ENCODE peak calls at places on chromosomes 5 and 9, in four cellular contexts. One of them, this sample, is unnamed.

GRCh38 chr9:33297455-33297854 is 7.1 kb downstream of the NFX1 start:
- DNase-seq in SK-N-SH: no peak
- DNase-seq in WTC11: no peak
- DNase-seq in K562: no peak
- DNase-seq in this sample: no peak

GRCh38 chr5:16721151-16722102 is 104.6 kb upstream of the RETREG1 start:
- DNase-seq in SK-N-SH: no peak
- DNase-seq in WTC11: no peak
- DNase-seq in K562: no peak
- DNase-seq in this sample: no peak

GRCh38 chr5:153496835-153497234 is 6.4 kb downstream of the GRIA1 start:
- DNase-seq in SK-N-SH: peak
- DNase-seq in WTC11: no peak
- DNase-seq in K562: peak
- DNase-seq in this sample: no peak

GRCh38 chr9:136310273-136311030 is 6.6 kb upstream of the CCDC187 start:
- DNase-seq in SK-N-SH: no peak
- DNase-seq in WTC11: no peak
- DNase-seq in K562: no peak
- DNase-seq in this sample: no peak

GRCh38 chr9:101848485-101848919 is 110.1 kb upstream of the GRIN3A start:
- DNase-seq in SK-N-SH: no peak
- DNase-seq in WTC11: no peak
- DNase-seq in K562: no peak
- DNase-seq in this sample: no peak

GRCh38 chr9:18208166-18209059 is 265.5 kb upstream of the ADAMTSL1 start:
- DNase-seq in SK-N-SH: peak
- DNase-seq in WTC11: peak
- DNase-seq in K562: no peak
- DNase-seq in this sample: peak

GRCh38 chr5:161333194-161333880 is 213.2 kb downstream of the GABRB2 start:
- DNase-seq in SK-N-SH: no peak
- DNase-seq in WTC11: no peak
- DNase-seq in K562: no peak
- DNase-seq in this sample: no peak

GRCh38 chr5:89374144-89374784 is 491.3 kb upstream of the MEF2C start:
- DNase-seq in SK-N-SH: no peak
- DNase-seq in WTC11: no peak
- DNase-seq in K562: no peak
- DNase-seq in this sample: no peak

GRCh38 chr9:14097215-14097614 is 216.7 kb downstream of the NFIB start:
- DNase-seq in SK-N-SH: peak
- DNase-seq in WTC11: no peak
- DNase-seq in K562: no peak
- DNase-seq in this sample: no peak

GRCh38 chr5:181173420-181174342 is 26.3 kb downstream of the OR2V2 start:
- DNase-seq in SK-N-SH: peak
- DNase-seq in WTC11: peak
- DNase-seq in K562: peak
- DNase-seq in this sample: peak

GRCh38 chr5:75648712-75649111 is 37.5 kb downstream of the ANKDD1B start:
- DNase-seq in SK-N-SH: no peak
- DNase-seq in WTC11: no peak
- DNase-seq in K562: no peak
- DNase-seq in this sample: no peak

GRCh38 chr9:89528131-89528530 is 30.2 kb upstream of the SEMA4D start:
- DNase-seq in SK-N-SH: no peak
- DNase-seq in WTC11: no peak
- DNase-seq in K562: no peak
- DNase-seq in this sample: no peak

GRCh38 chr9:8484563-8484962 is 685.0 kb upstream of the DMAC1 start:
- DNase-seq in SK-N-SH: no peak
- DNase-seq in WTC11: no peak
- DNase-seq in K562: no peak
- DNase-seq in this sample: no peak

GRCh38 chr9:8489845-8490244 is 690.3 kb upstream of the DMAC1 start:
- DNase-seq in SK-N-SH: no peak
- DNase-seq in WTC11: no peak
- DNase-seq in K562: no peak
- DNase-seq in this sample: no peak

GRCh38 chr9:8492034-8492433 is 692.5 kb upstream of the DMAC1 start:
- DNase-seq in SK-N-SH: no peak
- DNase-seq in WTC11: no peak
- DNase-seq in K562: no peak
- DNase-seq in this sample: no peak

DNA sequence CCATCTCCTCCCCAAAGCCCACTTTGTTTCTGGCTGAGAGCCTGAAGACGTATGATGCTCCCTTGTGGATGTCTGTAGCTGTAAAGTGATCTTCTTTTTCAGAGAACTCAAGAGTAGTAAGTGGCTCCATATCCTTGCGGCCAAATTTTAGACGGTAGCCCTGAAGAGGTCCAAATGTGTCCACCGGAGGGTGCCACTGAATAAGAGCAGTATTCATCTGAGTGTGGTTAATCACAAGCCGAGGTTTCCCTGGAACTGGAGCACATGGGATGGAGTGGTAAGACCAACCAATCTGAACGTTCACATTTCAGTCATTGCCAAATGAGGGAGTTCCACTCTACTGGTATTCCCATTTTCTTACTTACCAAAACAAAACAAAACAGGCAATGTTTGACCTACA is 686.5 kb upstream of the DMAC1 start:
- DNase-seq in SK-N-SH: peak
- DNase-seq in WTC11: peak
- DNase-seq in K562: no peak
- DNase-seq in this sample: peak
- TF ChIP-seq TEAD4 in SK-N-SH: no peak
- TF ChIP-seq TEAD4 in WTC11: no peak
- TF ChIP-seq TEAD4 in K562: no peak
- TF ChIP-seq TEAD4 in this sample: no peak

GRCh38 chr5:145976431-145977155 is 40.2 kb downstream of the SH3RF2 start:
- DNase-seq in SK-N-SH: no peak
- DNase-seq in WTC11: no peak
- DNase-seq in K562: no peak
- DNase-seq in this sample: no peak
- TF ChIP-seq TEAD4 in SK-N-SH: no peak
- TF ChIP-seq TEAD4 in WTC11: no peak
- TF ChIP-seq TEAD4 in K562: no peak
- TF ChIP-seq TEAD4 in this sample: no peak

GRCh38 chr9:114276908-114277821 is 45.7 kb upstream of the ORM1 start:
- DNase-seq in SK-N-SH: no peak
- DNase-seq in WTC11: peak
- DNase-seq in K562: no peak
- DNase-seq in this sample: peak
- TF ChIP-seq TEAD4 in SK-N-SH: no peak
- TF ChIP-seq TEAD4 in WTC11: no peak
- TF ChIP-seq TEAD4 in K562: no peak
- TF ChIP-seq TEAD4 in this sample: no peak

GRCh38 chr5:115455241-115455640 is 89.3 kb downstream of the FEM1C start:
- DNase-seq in SK-N-SH: no peak
- DNase-seq in WTC11: no peak
- DNase-seq in K562: no peak
- DNase-seq in this sample: no peak
- TF ChIP-seq TEAD4 in SK-N-SH: no peak
- TF ChIP-seq TEAD4 in WTC11: no peak
- TF ChIP-seq TEAD4 in K562: no peak
- TF ChIP-seq TEAD4 in this sample: no peak

DNA sequence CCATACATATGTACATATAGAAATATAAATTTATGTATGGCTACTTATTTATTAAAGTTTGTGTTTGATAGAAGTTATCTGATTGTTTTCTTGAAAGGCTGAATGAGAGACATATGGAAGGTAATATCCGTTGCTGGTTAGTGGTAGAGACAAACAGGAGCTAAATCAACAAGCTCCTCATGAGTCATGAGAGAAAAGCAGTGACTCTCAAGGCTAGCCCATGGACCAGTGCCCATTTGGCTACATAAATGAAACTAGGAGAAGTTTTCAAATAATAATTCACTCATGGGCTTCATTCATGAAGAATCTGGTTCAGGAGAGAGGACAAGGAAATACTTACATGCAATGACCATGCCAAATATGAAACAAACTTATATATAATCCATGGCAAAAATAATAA is 504.5 kb upstream of the ITGA1 start:
- DNase-seq in SK-N-SH: no peak
- DNase-seq in WTC11: no peak
- DNase-seq in K562: no peak
- DNase-seq in this sample: no peak
- TF ChIP-seq TEAD4 in SK-N-SH: no peak
- TF ChIP-seq TEAD4 in WTC11: no peak
- TF ChIP-seq TEAD4 in K562: no peak
- TF ChIP-seq TEAD4 in this sample: no peak

GRCh38 chr9:75120661-75121060 is 32.3 kb downstream of the OSTF1 start:
- DNase-seq in SK-N-SH: no peak
- DNase-seq in WTC11: no peak
- DNase-seq in K562: no peak
- DNase-seq in this sample: no peak
- TF ChIP-seq TEAD4 in SK-N-SH: no peak
- TF ChIP-seq TEAD4 in WTC11: no peak
- TF ChIP-seq TEAD4 in K562: no peak
- TF ChIP-seq TEAD4 in this sample: no peak

GRCh38 chr9:92974161-92974661 is 26.9 kb downstream of the FGD3 start:
- DNase-seq in SK-N-SH: no peak
- DNase-seq in WTC11: no peak
- DNase-seq in K562: no peak
- DNase-seq in this sample: peak
- TF ChIP-seq TEAD4 in SK-N-SH: no peak
- TF ChIP-seq TEAD4 in WTC11: no peak
- TF ChIP-seq TEAD4 in K562: no peak
- TF ChIP-seq TEAD4 in this sample: no peak

GRCh38 chr9:129351058-129351641 is 173.1 kb upstream of the IER5L start:
- DNase-seq in SK-N-SH: peak
- DNase-seq in WTC11: peak
- DNase-seq in K562: peak
- DNase-seq in this sample: no peak
- TF ChIP-seq TEAD4 in SK-N-SH: no peak
- TF ChIP-seq TEAD4 in WTC11: no peak
- TF ChIP-seq TEAD4 in K562: no peak
- TF ChIP-seq TEAD4 in this sample: no peak